ENCODE peak calls at places on chromosomes 2 and 18, in ten cellular contexts. E is neural progenitor cell, Z is nucleus accumbens, P is HEK293T, Y is GM19239, C is substantia nigra, T is NT2/D1, F is EL, S is COR-L47, O is iPS-NIHi11. X is an unnamed sample.

GRCh38 chr2:120381661-120382060 is 35.7 kb downstream of the INHBB start:
- DNase-seq in E (no peak), O (no peak), S (no peak), Y (no peak), F (no peak), P (no peak), T (no peak), C (no peak), Z (no peak), X (no peak)

GRCh38 chr18:13273800-13274199 is 55.2 kb downstream of the LDLRAD4 start:
- DNase-seq in E (no peak), C (no peak), Y (no peak), T (no peak), P (no peak), S (no peak), Z (no peak), O (no peak), F (no peak), X (no peak)

GRCh38 chr18:73681398-73681797 is 466.2 kb downstream of the FBXO15 start:
- DNase-seq in Y (no peak), E (no peak), T (no peak), O (no peak), C (no peak), F (no peak), P (no peak), Z (no peak), S (no peak), X (no peak)

GRCh38 chr2:25363733-25364132 is 22.0 kb upstream of the DNMT3A start:
- DNase-seq in E (no peak), F (no peak), S (no peak), P (no peak), Y (no peak), T (no peak), O (no peak), C (no peak), Z (no peak), X (no peak)

GRCh38 chr2:28694364-28694763 is 57.3 kb upstream of the PPP1CB start:
- DNase-seq in Y (no peak), F (no peak), P (no peak), O (no peak), C (no peak), S (no peak), T (no peak), E (no peak), Z (no peak), X (no peak)

GRCh38 chr2:45710468-45710867 is 59.0 kb downstream of the PRKCE start:
- DNase-seq in T (no peak), O (no peak), E (no peak), Y (no peak), C (no peak), Z (no peak), F (no peak), S (no peak), P (no peak), X (no peak)

GRCh38 chr2:210577263-210578071 is 21.1 kb downstream of the CPS1 start:
- DNase-seq in Y (peak; percentile 9), P (peak; percentile 51), S (peak; percentile 57), C (no peak), Z (no peak), O (peak; percentile 69), E (peak; percentile 63), T (peak; percentile 44), F (peak; percentile 44), X (no peak)

GRCh38 chr2:60415814-60416213 is 137.6 kb downstream of the BCL11A start:
- DNase-seq in Y (no peak), C (no peak), P (no peak), F (no peak), T (no peak), S (no peak), E (no peak), O (no peak), Z (no peak), X (no peak)

GRCh38 chr2:144460981-144461766 is 58.7 kb downstream of the ZEB2 start:
- DNase-seq in Z (peak; percentile 83), F (peak; percentile 56), P (peak; percentile 76), O (no peak), Y (no peak), S (no peak), E (no peak), T (no peak), C (no peak), X (peak; percentile 79)

GRCh38 chr2:207103132-207103531 is 62.6 kb downstream of the KLF7 start:
- DNase-seq in P (no peak), E (no peak), C (no peak), Y (no peak), T (no peak), S (no peak), O (no peak), Z (no peak), F (no peak), X (no peak)

GRCh38 chr2:229174794-229175529 is 96.1 kb downstream of the PID1 start:
- DNase-seq in C (no peak), P (no peak), E (no peak), F (peak; percentile 33), O (no peak), S (no peak), Z (no peak), T (no peak), Y (no peak), X (no peak)

GRCh38 chr2:173522356-173522755 is 167.7 kb downstream of the CDCA7 start:
- DNase-seq in P (no peak), C (no peak), F (peak; percentile 10), Y (no peak), T (no peak), E (no peak), O (no peak), S (no peak), Z (no peak), X (no peak)

GRCh38 chr2:235638541-235639192 is 144.8 kb downstream of the AGAP1 start:
- DNase-seq in Y (no peak), F (no peak), S (no peak), O (no peak), P (no peak), E (peak; percentile 28), T (no peak), Z (peak; percentile 65), C (no peak), X (peak; percentile 46)

GRCh38 chr18:9082763-9083510 is 19.6 kb upstream of the NDUFV2 start:
- DNase-seq in F (no peak), S (no peak), C (no peak), P (no peak), T (no peak), O (no peak), Y (no peak), E (no peak), Z (no peak), X (no peak)

GRCh38 chr2:16323131-16323520 is 342.5 kb downstream of the CYRIA start:
- DNase-seq in Z (no peak), T (no peak), C (no peak), Y (no peak), O (no peak), E (no peak), P (no peak), S (no peak), F (no peak), X (no peak)

GRCh38 chr2:219042750-219043149 is 1.4 kb upstream of the CFAP65 start:
- DNase-seq in T (no peak), Y (no peak), C (no peak), S (no peak), P (no peak), Z (no peak), O (no peak), E (no peak), F (no peak), X (no peak)

GRCh38 chr2:86598966-86599365 is 24.7 kb downstream of the RNF103 start:
- DNase-seq in F (no peak), S (no peak), Z (no peak), T (no peak), Y (no peak), O (no peak), C (no peak), E (no peak), P (no peak), X (no peak)

GRCh38 chr18:45255142-45255890 is 360.0 kb upstream of the SLC14A2 start:
- DNase-seq in S (no peak), E (peak; percentile 38), Y (no peak), P (no peak), F (peak; percentile 94), O (no peak), T (no peak), Z (no peak), C (no peak), X (no peak)

GRCh38 chr18:57813245-57813644 is 10.1 kb upstream of the ATP8B1 start:
- DNase-seq in C (no peak), F (peak; percentile 99), P (no peak), O (peak; percentile 18), E (no peak), T (no peak), S (no peak), Y (no peak), Z (no peak), X (no peak)

GRCh38 chr18:76488190-76488589 is 6.9 kb downstream of the ZNF516 start:
- DNase-seq in P (no peak), E (no peak), C (no peak), T (no peak), Z (no peak), O (no peak), S (no peak), Y (no peak), F (peak; percentile 57), X (no peak)

GRCh38 chr2:222423632-222424280 is 587 bp upstream of the SGPP2 start:
- DNase-seq in C (no peak), Z (peak; percentile 3), O (no peak), Y (no peak), T (no peak), F (no peak), S (no peak), P (no peak), E (no peak), X (no peak)

GRCh38 chr18:49111191-49111988 is 160.6 kb upstream of the SMAD7 start:
- DNase-seq in C (no peak), P (no peak), Y (no peak), S (no peak), E (no peak), O (no peak), T (no peak), F (peak; percentile 25), Z (no peak), X (no peak)

GRCh38 chr2:171018522-171018921 is 89.5 kb downstream of the GORASP2 start:
- DNase-seq in F (no peak), T (no peak), P (no peak), E (no peak), O (no peak), S (no peak), Z (no peak), Y (peak; percentile 3), C (no peak), X (no peak)

GRCh38 chr2:231545105-231545902 is 15.1 kb upstream of the NMUR1 start:
- DNase-seq in Z (peak; percentile 1), C (no peak), E (no peak), P (no peak), O (no peak), F (peak; percentile 56), Y (peak; percentile 75), T (no peak), S (no peak), X (no peak)

GRCh38 chr2:205188516-205189138 is 493.7 kb upstream of the NRP2 start:
- DNase-seq in S (peak; percentile 71), Y (no peak), E (peak; percentile 52), O (peak; percentile 52), T (no peak), P (no peak), Z (no peak), C (no peak), F (peak; percentile 49), X (peak; percentile 14)

GRCh38 chr2:227870710-227871374 is 589 bp upstream of the DAW1 start:
- DNase-seq in E (no peak), O (no peak), Y (no peak), Z (no peak), T (no peak), C (no peak), F (peak; percentile 92), P (no peak), S (no peak), X (no peak)

GRCh38 chr2:242001853-242002252 is 132.3 kb downstream of the RTP5 start:
- DNase-seq in F (no peak), T (no peak), Y (no peak), E (no peak), C (no peak), O (no peak), P (no peak), Z (no peak), S (no peak), X (no peak)

GRCh38 chr18:26992920-26993319 is 127.4 kb upstream of the AQP4 start:
- DNase-seq in T (no peak), Z (no peak), P (no peak), Y (no peak), O (no peak), E (no peak), F (no peak), C (no peak), S (no peak), X (no peak)

X was measured in occipital lobe.